ENCODE peak calls at places on chromosomes 5 and 9, in eight cellular contexts. Z is WTC11; I is lower leg skin; J is GM03348; T is neural crest cell; Y is Peyer's patch; E is LHCN-M2; R is activated naive CD4-positive, alpha-beta T cell treated with anti-CD3 and anti-CD28 coated beads for 36 hours. D is an unnamed sample.
A peak's percentile ranks its signal among the peaks of the same experiment; 100 is the strongest.

GRCh38 chr9:132908635-132909034 is 29.9 kb downstream of the SPACA9 start:
- DNase-seq in I (no peak), E (no peak), Z (no peak), Y (no peak), R (no peak), J (no peak), T (no peak), D (no peak)

GRCh38 chr9:129776938-129777768 is 24.3 kb upstream of the PTGES start:
- DNase-seq in R (peak; percentile 92), Z (no peak), Y (peak; percentile 75), T (peak; percentile 48), E (peak; percentile 99), I (peak; percentile 93), J (peak; percentile 97), D (no peak)

GRCh38 chr5:133274597-133274935 is 222.8 kb downstream of the HSPA4 start:
- DNase-seq in T (no peak), E (no peak), J (no peak), R (no peak), Y (no peak), Z (no peak), I (no peak), D (peak; percentile 48)

GRCh38 chr5:79552984-79553383 is 39.0 kb upstream of the HOMER1 start:
- DNase-seq in R (peak; percentile 19), J (no peak), E (no peak), T (no peak), Y (no peak), I (no peak), Z (no peak), D (no peak)

GRCh38 chr5:59069438-59070079 is 486.7 kb downstream of the RAB3C start:
- DNase-seq in E (peak; percentile 99), J (peak; percentile 78), Y (no peak), R (no peak), Z (no peak), T (no peak), I (peak; percentile 38), D (peak; percentile 8)

GRCh38 chr9:124869466-124869985 is 7.6 kb downstream of the ARPC5L start:
- DNase-seq in J (peak; percentile 61), R (peak; percentile 60), T (no peak), E (peak; percentile 15), Z (no peak), I (no peak), Y (peak; percentile 67), D (no peak)

GRCh38 chr5:139210585-139210984 is 12.4 kb upstream of the SIL1 start:
- DNase-seq in R (no peak), T (no peak), Y (no peak), E (no peak), J (no peak), Z (peak; percentile 44), I (no peak), D (no peak)

GRCh38 chr5:89628876-89629635 is 746.1 kb upstream of the MEF2C start:
- DNase-seq in R (no peak), Y (no peak), J (no peak), Z (no peak), I (no peak), E (peak; percentile 61), T (no peak), D (no peak)

GRCh38 chr5:104299998-104300706 is 737.6 kb upstream of the NUDT12 start:
- DNase-seq in J (no peak), Z (no peak), T (no peak), R (no peak), I (no peak), E (no peak), Y (no peak), D (no peak)

GRCh38 chr5:140296289-140296688 is 6.6 kb downstream of the PFDN1 start:
- DNase-seq in J (no peak), Z (no peak), Y (no peak), I (no peak), E (no peak), T (no peak), R (no peak), D (no peak)

GRCh38 chr9:128216781-128217553 is 13.8 kb downstream of the DNM1 start:
- DNase-seq in Z (no peak), I (no peak), E (no peak), J (peak; percentile 40), R (no peak), Y (no peak), T (no peak), D (no peak)